ENCODE peak calls at places on chromosome 1, in eight cellular contexts. U is thyroid gland; H is neural crest cell; O is kidney; X is transverse colon; E is activated CD8-positive, alpha-beta T cell treated with anti-CD3 and anti-CD28 coated beads for 36 hours; M is kidney epithelial cell; S is dorsolateral prefrontal cortex. D is an unnamed sample.

GRCh38 chr1:56216173-56216572 is 363.2 kb downstream of the PLPP3 start:
- DNase-seq in S (peak), U (no peak), X (no peak), E (no peak), O (no peak), H (no peak), M (no peak), D (no peak)

GRCh38 chr1:167881786-167882185 is 32.1 kb downstream of the ADCY10 start:
- DNase-seq in X (no peak), E (no peak), S (no peak), M (no peak), O (no peak), H (no peak), U (no peak), D (no peak)

GRCh38 chr1:197994907-197995407 is 77.8 kb downstream of the LHX9 start:
- DNase-seq in H (no peak), X (no peak), E (no peak), S (no peak), O (no peak), U (peak), M (peak), D (no peak)

GRCh38 chr1:214281902-214282695 is 1.1 kb downstream of the SMYD2 start:
- DNase-seq in U (peak), X (peak), E (no peak), H (peak), S (no peak), O (no peak), M (no peak), D (no peak)

GRCh38 chr1:48817505-48818114 is 40.9 kb upstream of the BEND5 start:
- DNase-seq in O (peak), S (peak), H (peak), M (no peak), X (peak), E (peak), U (peak), D (peak)

GRCh38 chr1:189151361-189151760 is 1326.3 kb downstream of the BRINP3 start:
- DNase-seq in O (no peak), U (no peak), E (no peak), S (no peak), H (no peak), X (no peak), M (no peak), D (no peak)

GRCh38 chr1:246959944-246960693 is 28.4 kb upstream of the AHCTF1 start:
- DNase-seq in O (no peak), U (no peak), S (no peak), M (no peak), E (no peak), X (no peak), H (no peak), D (peak)

GRCh38 chr1:90964444-90965035 is 57.3 kb downstream of the ZNF644 start:
- DNase-seq in U (no peak), M (no peak), H (no peak), E (no peak), X (no peak), S (no peak), O (no peak), D (no peak)

GRCh38 chr1:11792106-11792505 is 13.7 kb downstream of the MTHFR start:
- DNase-seq in O (peak), M (no peak), H (no peak), X (no peak), S (no peak), E (no peak), U (no peak), D (no peak)

GRCh38 chr1:151942882-151943281 is 33.6 kb upstream of the THEM4 start:
- DNase-seq in O (no peak), U (no peak), H (no peak), S (no peak), X (no peak), M (no peak), E (no peak), D (no peak)

GRCh38 chr1:92795166-92795565 is 10.3 kb upstream of the EVI5 start:
- DNase-seq in U (no peak), O (no peak), S (no peak), M (no peak), E (no peak), H (no peak), X (no peak), D (no peak)

GRCh38 chr1:184860985-184861754 is 106.5 kb upstream of the EDEM3 start:
- DNase-seq in M (no peak), U (no peak), X (peak), E (no peak), H (no peak), O (no peak), S (no peak), D (no peak)

DNA sequence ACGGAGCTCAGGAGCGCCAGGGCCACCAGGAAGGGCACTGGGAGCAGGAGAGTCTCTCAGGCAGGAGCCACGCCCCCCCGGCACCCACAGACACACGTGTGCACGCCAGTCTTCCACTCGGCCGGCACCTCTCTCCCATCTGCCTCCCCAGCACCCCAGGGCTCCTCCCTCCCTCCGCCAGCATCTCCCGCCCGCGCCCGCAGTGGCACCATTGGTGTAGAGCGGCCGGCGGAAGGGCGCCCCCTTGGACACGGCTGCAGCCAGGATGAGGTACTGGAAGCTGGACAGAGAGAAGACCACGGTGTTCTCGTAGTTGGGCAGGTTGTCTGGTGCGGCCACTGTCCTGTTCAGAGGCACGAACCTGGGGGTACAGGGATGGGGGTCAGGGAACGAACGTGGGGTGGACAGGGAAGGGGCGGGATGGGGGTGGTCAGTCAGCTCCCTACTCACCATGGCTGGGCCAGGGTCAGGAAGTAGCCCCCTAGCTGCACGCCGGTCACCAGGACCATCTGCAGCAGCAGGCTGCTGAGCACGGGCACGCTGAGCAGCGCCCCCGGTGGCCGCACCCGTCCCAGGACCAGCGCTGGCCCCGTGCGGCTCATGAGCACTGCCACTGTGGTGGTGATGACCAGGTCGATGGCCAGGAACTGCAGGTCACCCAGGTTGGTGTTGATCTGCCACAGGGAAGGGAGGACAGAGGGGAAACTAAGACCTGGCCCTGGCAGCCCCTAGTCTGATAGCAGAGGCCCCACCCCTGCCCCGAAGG is 6.4 kb upstream of the MFAP2 start:
- DNase-seq in E (no peak), U (no peak), M (no peak), H (peak), X (no peak), O (no peak), S (no peak), D (no peak)
- TF ChIP-seq CTCF in E (peak), U (peak), M (peak), H (peak), X (no peak), O (no peak), S (no peak), D (no peak)

GRCh38 chr1:34178072-34178471 is 1.4 kb downstream of the C1orf94 start:
- DNase-seq in M (no peak), U (no peak), H (no peak), X (no peak), O (no peak), E (no peak), S (no peak), D (no peak)

GRCh38 chr1:34175737-34176136 is 970 bp upstream of the C1orf94 start:
- DNase-seq in M (no peak), E (no peak), S (no peak), O (no peak), H (no peak), X (no peak), U (no peak), D (no peak)

GRCh38 chr1:34176830-34177613 is at the start of gene C1orf94:
- DNase-seq in S (peak), U (no peak), H (no peak), O (no peak), M (no peak), E (no peak), X (no peak), D (no peak)
- TF ChIP-seq CTCF in S (peak), U (no peak), H (no peak), O (no peak), M (peak), E (no peak), X (no peak), D (no peak)

GRCh38 chr1:234214911-234215892 is 158.1 kb upstream of the COA6 start:
- DNase-seq in S (peak), M (no peak), O (no peak), U (peak), H (no peak), X (peak), E (no peak), D (no peak)
- TF ChIP-seq CTCF in S (no peak), M (no peak), O (no peak), U (no peak), H (no peak), X (no peak), E (no peak), D (no peak)

DNA sequence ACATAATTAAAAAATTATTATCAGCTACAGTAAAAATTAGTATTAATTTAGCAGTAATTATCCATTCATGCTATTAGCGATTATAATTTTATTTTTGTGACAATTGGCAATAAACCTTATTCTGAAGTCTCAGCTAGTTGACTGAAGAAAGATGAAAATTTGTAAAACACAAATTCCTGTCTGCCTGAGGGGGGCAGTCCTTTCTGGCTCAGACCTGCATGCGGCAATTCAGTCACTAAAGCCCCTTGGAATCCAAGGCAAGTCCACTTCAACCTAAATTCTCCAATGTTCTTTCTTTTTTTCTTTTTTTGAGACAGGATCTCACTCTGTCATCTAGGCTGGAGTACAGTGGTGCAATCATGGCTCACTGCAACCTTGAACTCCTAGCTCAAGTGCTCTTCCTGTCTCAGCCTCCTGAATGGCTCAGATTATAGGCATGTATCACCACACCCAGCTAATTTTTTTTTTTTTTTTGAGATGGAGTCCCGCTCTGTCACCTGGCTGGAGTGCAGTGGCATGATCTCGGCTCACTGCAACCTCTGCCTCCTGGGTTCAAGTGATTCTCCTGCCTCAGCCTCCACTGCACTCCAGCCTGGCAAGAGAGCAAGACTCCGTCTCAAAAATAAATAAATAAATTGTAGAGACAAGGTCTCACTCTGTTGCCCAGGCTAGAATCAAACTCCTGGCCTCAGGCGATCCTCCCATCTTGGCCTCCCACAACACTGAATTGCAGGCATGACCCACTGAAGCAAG is 24.1 kb upstream of the ITPKB start:
- DNase-seq in O (no peak), U (no peak), S (no peak), H (no peak), X (no peak), E (no peak), M (no peak), D (no peak)
- TF ChIP-seq CTCF in O (no peak), U (no peak), S (no peak), H (no peak), X (no peak), E (no peak), M (no peak), D (no peak)

GRCh38 chr1:183023146-183023600 is at the start of gene LAMC1:
- DNase-seq in S (peak), M (no peak), U (peak), X (peak), H (peak), E (peak), O (peak), D (peak)

GRCh38 chr1:183024352-183025337 is 1.4 kb downstream of the LAMC1 start:
- DNase-seq in E (no peak), O (no peak), M (no peak), X (no peak), H (no peak), S (no peak), U (no peak), D (no peak)

GRCh38 chr1:183021405-183022201 is 1.6 kb upstream of the LAMC1 start:
- DNase-seq in S (no peak), H (no peak), X (no peak), M (no peak), E (no peak), U (no peak), O (no peak), D (no peak)

GRCh38 chr1:183022202-183023145 is 746 bp upstream of the LAMC1 start:
- DNase-seq in M (peak), S (peak), X (peak), H (peak), O (peak), U (peak), E (peak), D (peak)

GRCh38 chr1:183023601-183024351 is 556 bp downstream of the LAMC1 start:
- DNase-seq in M (no peak), E (peak), S (peak), U (peak), H (peak), X (peak), O (peak), D (peak)
- TF ChIP-seq CTCF in M (peak), E (no peak), S (no peak), U (peak), H (peak), X (peak), O (peak), D (peak)

GRCh38 chr1:119419109-119419508 is 4.2 kb downstream of the HSD3B2 start:
- DNase-seq in S (no peak), O (no peak), H (no peak), X (no peak), M (no peak), E (no peak), U (no peak), D (no peak)

GRCh38 chr1:119416006-119416640 is 1.2 kb downstream of the HSD3B2 start:
- DNase-seq in X (no peak), M (no peak), H (no peak), E (no peak), S (no peak), U (no peak), O (no peak), D (no peak)

GRCh38 chr1:119422631-119423030 is 7.7 kb downstream of the HSD3B2 start:
- DNase-seq in X (no peak), U (no peak), S (no peak), E (no peak), M (no peak), O (no peak), H (no peak), D (no peak)

GRCh38 chr1:119414950-119415349 is at the start of gene HSD3B2:
- DNase-seq in H (no peak), S (no peak), M (no peak), U (no peak), O (no peak), X (no peak), E (no peak), D (no peak)

GRCh38 chr1:119420638-119421037 is 5.7 kb downstream of the HSD3B2 start:
- DNase-seq in U (no peak), H (no peak), E (no peak), M (no peak), X (no peak), S (no peak), O (no peak), D (no peak)
- TF ChIP-seq CTCF in U (no peak), H (no peak), E (no peak), M (no peak), X (no peak), S (no peak), O (no peak), D (no peak)

DNA sequence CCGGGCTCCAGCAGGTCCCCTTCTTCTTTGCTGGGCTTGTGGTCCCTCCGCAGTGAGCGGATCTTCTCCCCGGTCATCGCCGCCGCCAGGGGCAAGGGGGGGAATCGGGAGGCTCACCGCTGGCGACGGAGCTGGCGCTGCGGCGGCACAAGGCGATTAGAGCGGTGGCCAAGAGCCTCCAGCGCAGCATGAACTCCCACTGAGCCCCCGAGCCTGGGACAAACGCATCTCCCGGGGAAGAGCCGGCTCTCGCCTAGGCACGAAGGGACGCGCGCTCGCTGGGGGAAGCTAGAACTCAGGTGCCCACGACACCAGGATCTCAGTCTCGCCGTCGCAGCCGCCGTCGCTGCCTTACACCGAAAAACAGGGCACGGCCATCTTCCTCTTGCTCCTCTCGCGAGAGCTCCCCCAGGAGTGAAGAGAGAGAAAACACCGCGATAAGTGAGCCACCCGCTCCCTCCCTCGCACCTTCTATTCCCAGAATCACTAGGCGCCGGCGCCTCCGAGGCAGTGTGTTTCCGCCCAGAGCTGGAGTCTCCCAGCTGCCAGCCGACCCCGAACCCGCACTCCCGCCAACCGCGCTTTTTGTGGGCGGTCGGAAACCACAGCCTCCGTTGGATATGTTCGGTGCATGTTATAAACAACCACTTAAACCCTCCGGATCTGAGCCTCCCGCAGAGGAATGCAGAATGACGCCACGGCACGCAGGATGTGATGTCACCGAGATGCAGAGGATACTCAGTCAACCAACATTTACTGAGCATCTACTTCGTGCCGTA is at the start of gene ANKRD13C:
- DNase-seq in M (peak), E (peak), X (peak), S (peak), U (peak), O (peak), H (peak), D (peak)
- TF ChIP-seq CTCF in M (peak), E (no peak), X (peak), S (peak), U (no peak), O (peak), H (peak), D (no peak)

DNA sequence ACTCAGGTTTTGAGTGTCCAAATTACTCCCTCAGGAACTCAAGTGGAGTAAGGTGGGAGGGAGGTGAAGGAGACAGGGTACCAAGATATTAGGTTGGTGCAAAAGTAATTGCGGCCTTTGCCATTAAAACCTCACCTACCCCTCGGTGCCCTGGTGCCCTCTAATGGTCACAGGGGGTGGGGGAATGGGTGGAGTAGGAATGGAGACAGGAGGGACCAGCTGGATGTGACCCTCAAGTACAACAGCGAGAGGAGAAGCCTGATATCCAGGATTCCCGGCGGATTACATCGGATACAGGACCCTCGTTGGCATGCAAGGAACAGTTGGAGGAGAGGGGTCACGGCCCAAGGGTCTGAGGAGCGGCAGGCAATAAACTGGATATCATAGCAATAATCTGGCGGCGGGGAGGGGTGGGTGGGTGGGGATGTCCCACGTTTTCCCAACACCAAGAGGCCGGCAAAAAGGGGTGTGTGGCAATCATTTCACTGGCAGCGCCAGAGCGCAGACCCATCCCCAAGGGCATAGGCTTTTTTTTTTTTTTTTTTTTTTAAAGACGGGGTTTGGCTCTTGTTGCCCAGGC is 4.3 kb upstream of the ZBTB7B start:
- DNase-seq in U (no peak), M (no peak), S (no peak), X (no peak), H (no peak), O (peak), E (no peak), D (no peak)
- TF ChIP-seq CTCF in U (no peak), M (peak), S (no peak), X (no peak), H (no peak), O (no peak), E (no peak), D (peak)

DNA sequence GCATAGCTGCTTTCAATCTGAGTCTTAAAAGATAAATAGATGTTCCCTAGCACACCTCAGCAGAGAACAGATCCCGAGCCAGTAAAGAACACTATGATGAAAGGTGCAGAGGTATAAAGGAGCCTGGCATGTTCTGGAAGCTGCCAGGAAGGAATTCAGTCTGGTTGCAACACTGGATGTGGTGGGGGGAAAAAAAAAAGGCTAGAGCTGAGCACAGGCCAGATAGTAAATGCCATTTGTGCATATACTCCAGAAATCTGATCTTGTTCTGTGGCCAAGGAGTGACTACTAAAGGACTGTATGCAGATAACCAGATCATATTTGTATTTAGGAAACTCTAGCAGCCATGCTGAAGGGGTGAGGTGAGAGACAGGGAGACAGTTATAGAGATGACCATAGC is 240.3 kb downstream of the VAV3 start:
- DNase-seq in M (no peak), S (no peak), E (no peak), X (no peak), H (no peak), U (no peak), O (no peak), D (no peak)
- TF ChIP-seq CTCF in M (no peak), S (no peak), E (no peak), X (no peak), H (no peak), U (no peak), O (no peak), D (no peak)

GRCh38 chr1:227403535-227403934 is 85.2 kb upstream of the CDC42BPA start:
- DNase-seq in X (no peak), M (no peak), U (no peak), H (no peak), E (no peak), S (no peak), O (no peak), D (no peak)
- TF ChIP-seq CTCF in X (no peak), M (no peak), U (no peak), H (no peak), E (no peak), S (no peak), O (no peak), D (no peak)

D was measured in GM13976.